ENCODE peak calls at places on chromosomes 13 and 19, in six cellular contexts. B, M, E, W, H and Z are unnamed samples.

GRCh38 chr13:107185889-107186288 is 618.0 kb upstream of the ARGLU1 start:
- DNase-seq in B (no peak), M (no peak), E (no peak), W (no peak), H (no peak), Z (peak; percentile 23)

GRCh38 chr13:32267836-32268439 is 47.2 kb downstream of the ZAR1L start:
- DNase-seq in B (no peak), M (peak; percentile 58), E (peak; percentile 30), W (peak; percentile 60), H (peak; percentile 7), Z (no peak)

GRCh38 chr19:2478324-2478755 is 2.4 kb downstream of the GADD45B start:
- DNase-seq in B (peak; percentile 62), M (peak; percentile 58), E (peak; percentile 68), W (peak; percentile 87), H (peak; percentile 37), Z (peak; percentile 54)

GRCh38 chr19:315811-316210 is 24.6 kb upstream of the PLPP2 start:
- DNase-seq in B (no peak), M (no peak), E (no peak), W (no peak), H (no peak), Z (no peak)

GRCh38 chr13:44573790-44574465 is 2.2 kb downstream of the TSC22D1 start:
- DNase-seq in B (no peak), M (no peak), E (peak; percentile 58), W (peak; percentile 55), H (no peak), Z (peak; percentile 75)

GRCh38 chr19:10392120-10392519 is 11.2 kb downstream of the CDC37 start:
- DNase-seq in B (no peak), M (no peak), E (no peak), W (no peak), H (no peak), Z (no peak)

GRCh38 chr13:101218484-101218883 is 197.8 kb downstream of the NALCN start:
- DNase-seq in B (no peak), M (no peak), E (no peak), W (no peak), H (no peak), Z (no peak)

GRCh38 chr19:46180701-46181385 is 32.8 kb downstream of the IGFL2 start:
- DNase-seq in B (no peak), M (no peak), E (no peak), W (no peak), H (no peak), Z (peak; percentile 90)

GRCh38 chr13:48950507-48950886 is 25.2 kb upstream of the FNDC3A start:
- DNase-seq in B (no peak), M (no peak), E (no peak), W (no peak), H (no peak), Z (no peak)

GRCh38 chr13:110641055-110642015 is 26.0 kb downstream of the NAXD start:
- DNase-seq in B (peak; percentile 47), M (no peak), E (no peak), W (peak; percentile 38), H (no peak), Z (no peak)

GRCh38 chr19:16541526-16542044 is 652 bp downstream of the CHERP start:
- DNase-seq in B (no peak), M (no peak), E (no peak), W (no peak), H (no peak), Z (no peak)

GRCh38 chr19:45637890-45638667 is 1.1 kb downstream of the EML2 start:
- DNase-seq in B (no peak), M (no peak), E (peak; percentile 70), W (peak; percentile 22), H (no peak), Z (no peak)

GRCh38 chr19:39182174-39182505 is 14.6 kb upstream of the NCCRP1 start:
- DNase-seq in B (no peak), M (no peak), E (no peak), W (no peak), H (no peak), Z (no peak)

GRCh38 chr13:112897603-112897955 is 71.4 kb upstream of the MCF2L start:
- DNase-seq in B (no peak), M (no peak), E (no peak), W (peak; percentile 3), H (no peak), Z (no peak)

GRCh38 chr13:78192721-78193120 is 274.1 kb upstream of the EDNRB start:
- DNase-seq in B (no peak), M (no peak), E (no peak), W (no peak), H (no peak), Z (no peak)

DNA sequence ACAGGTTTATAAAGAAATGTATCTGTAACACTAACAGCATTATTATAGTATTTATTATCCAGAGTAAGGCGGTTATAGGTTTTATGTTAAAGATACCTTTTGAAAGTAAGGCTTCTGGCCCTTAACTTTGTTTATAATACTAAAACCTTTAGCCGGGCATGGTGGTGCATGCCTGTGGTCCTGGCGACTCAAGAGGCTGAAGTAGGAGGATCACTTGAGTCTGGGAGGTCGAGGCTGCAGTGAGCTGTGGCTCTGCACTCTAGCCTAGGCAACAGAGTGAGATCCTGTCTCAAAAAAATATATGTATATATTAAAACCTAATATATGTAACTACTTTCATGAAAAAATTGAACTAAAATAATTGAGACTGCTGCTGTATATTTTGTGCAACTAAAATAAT is 98.7 kb upstream of the KLF5 start:
- DNase-seq in B (no peak), M (no peak), E (no peak), W (no peak), H (no peak), Z (no peak)
- H3K4me3 ChIP-seq in B (no peak overlapping the region), M (no peak overlapping the region), E (no peak overlapping the region), W (no peak overlapping the region), H (no peak overlapping the region), Z (no peak overlapping the region)

DNA sequence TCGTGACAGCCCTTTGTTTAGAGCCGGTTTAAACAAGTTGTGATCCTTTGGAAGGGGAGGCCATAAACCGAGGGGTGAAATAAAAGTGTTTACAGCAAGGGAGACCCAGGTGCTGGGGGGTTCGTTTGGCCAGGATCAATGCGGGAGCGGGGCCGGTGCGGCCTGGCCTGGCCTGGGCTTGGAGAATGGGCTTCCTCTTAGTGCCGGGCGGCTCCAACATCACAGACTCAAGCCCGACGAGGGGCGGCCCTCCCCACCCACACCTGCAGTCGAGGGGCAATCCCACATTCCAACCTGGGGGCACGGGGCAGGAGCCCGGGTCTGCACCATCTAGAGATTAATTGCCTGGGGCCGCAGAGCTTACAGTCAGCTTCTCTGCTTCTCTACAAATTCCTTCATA is 42.8 kb upstream of the GTF3A start:
- DNase-seq in B (no peak), M (no peak), E (no peak), W (no peak), H (no peak), Z (no peak)
- H3K9me3 ChIP-seq in B (no peaks in the 10 kb centered on the region), M (no peaks in the 10 kb centered on the region), E (no peaks in the 10 kb centered on the region), W (no peaks in the 10 kb centered on the region), H (no peaks in the 10 kb centered on the region), Z (no peaks in the 10 kb centered on the region)

GRCh38 chr19:50549059-50549926 is 18.9 kb downstream of the LRRC4B start:
- DNase-seq in B (no peak), M (no peak), E (no peak), W (no peak), H (no peak), Z (no peak)
- H3K27me3 ChIP-seq in B (no peaks in the 10 kb centered on the region), M (peaks cover 17% of the 10 kb centered on the region), E (peaks cover 19% of the 10 kb centered on the region), W (no peaks in the 10 kb centered on the region), H (no peaks in the 10 kb centered on the region), Z (peaks cover 5% of the 10 kb centered on the region)

GRCh38 chr19:48878219-48879024 is 6.2 kb downstream of the PPP1R15A start:
- DNase-seq in B (no peak), M (no peak), E (no peak), W (no peak), H (no peak), Z (no peak)
- H3K4me3 ChIP-seq in B (no peak overlapping the region), M (no peak overlapping the region), E (no peak overlapping the region), W (no peak overlapping the region), H (no peak overlapping the region), Z (no peak overlapping the region)

GRCh38 chr19:7815325-7815724 is 14.7 kb upstream of the EVI5L start:
- DNase-seq in B (no peak), M (no peak), E (no peak), W (no peak), H (no peak), Z (no peak)
- H3K9me3 ChIP-seq in B (peaks cover 62% of the 10 kb centered on the region), M (peaks cover 4% of the 10 kb centered on the region), E (peaks cover 4% of the 10 kb centered on the region), W (no peaks in the 10 kb centered on the region), H (peaks cover 26% of the 10 kb centered on the region), Z (peaks cover 47% of the 10 kb centered on the region)

DNA sequence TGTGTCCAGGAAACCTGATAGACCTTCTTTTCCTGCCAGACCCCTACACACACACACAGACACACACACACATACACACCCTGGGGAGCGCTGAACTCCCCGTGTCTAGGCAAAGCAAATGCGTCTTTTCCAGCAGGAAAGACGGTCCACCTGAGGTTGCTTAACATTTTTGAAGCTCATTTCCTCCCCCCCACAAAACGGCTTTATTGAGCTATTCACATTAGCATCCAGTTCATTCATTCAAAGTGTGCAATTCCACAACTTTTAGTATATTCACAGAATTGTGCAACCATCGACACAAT is 3.4 kb downstream of the GSX1 start:
- DNase-seq in B (no peak), M (no peak), E (no peak), W (no peak), H (no peak), Z (no peak)
- H3K27me3 ChIP-seq in B (peaks cover 2% of the 10 kb centered on the region), M (peaks cover 43% of the 10 kb centered on the region), E (peaks cover 71% of the 10 kb centered on the region), W (peaks cover 69% of the 10 kb centered on the region), H (peaks cover 51% of the 10 kb centered on the region), Z (peaks cover 76% of the 10 kb centered on the region)